ENCODE peak calls at places on chromosome 12, in eight cellular contexts. One of them, this sample, is unnamed.

GRCh38 chr12:118052324-118053070 is 8.5 kb downstream of the WSB2 start:
- DNase-seq in MCF 10A: peak
- DNase-seq in progenitor cell of endocrine pancreas: no peak
- DNase-seq in GM13976: no peak
- DNase-seq in astrocyte of the spinal cord: peak
- DNase-seq in ovary: peak
- DNase-seq in left lung: no peak
- DNase-seq in HCT116: peak
- DNase-seq in this sample: no peak

GRCh38 chr12:88793091-88793490 is 212.8 kb upstream of the KITLG start:
- DNase-seq in MCF 10A: no peak
- DNase-seq in progenitor cell of endocrine pancreas: no peak
- DNase-seq in GM13976: no peak
- DNase-seq in astrocyte of the spinal cord: peak
- DNase-seq in ovary: no peak
- DNase-seq in left lung: no peak
- DNase-seq in HCT116: no peak
- DNase-seq in this sample: no peak

GRCh38 chr12:94872007-94872653 is 131.4 kb downstream of the NDUFA12 start:
- DNase-seq in MCF 10A: no peak
- DNase-seq in progenitor cell of endocrine pancreas: no peak
- DNase-seq in GM13976: no peak
- DNase-seq in astrocyte of the spinal cord: no peak
- DNase-seq in ovary: no peak
- DNase-seq in left lung: no peak
- DNase-seq in HCT116: no peak
- DNase-seq in this sample: no peak

GRCh38 chr12:101110856-101111255 is 99.2 kb downstream of the SLC5A8 start:
- DNase-seq in MCF 10A: no peak
- DNase-seq in progenitor cell of endocrine pancreas: no peak
- DNase-seq in GM13976: no peak
- DNase-seq in astrocyte of the spinal cord: no peak
- DNase-seq in ovary: no peak
- DNase-seq in left lung: no peak
- DNase-seq in HCT116: no peak
- DNase-seq in this sample: no peak

GRCh38 chr12:19739195-19739776 is 300.0 kb downstream of the AEBP2 start:
- DNase-seq in MCF 10A: peak
- DNase-seq in progenitor cell of endocrine pancreas: peak
- DNase-seq in GM13976: peak
- DNase-seq in astrocyte of the spinal cord: peak
- DNase-seq in ovary: no peak
- DNase-seq in left lung: no peak
- DNase-seq in HCT116: peak
- DNase-seq in this sample: no peak

GRCh38 chr12:56518570-56518969 is 3.0 kb upstream of the RBMS2 start:
- DNase-seq in MCF 10A: peak
- DNase-seq in progenitor cell of endocrine pancreas: no peak
- DNase-seq in GM13976: no peak
- DNase-seq in astrocyte of the spinal cord: peak
- DNase-seq in ovary: no peak
- DNase-seq in left lung: no peak
- DNase-seq in HCT116: no peak
- DNase-seq in this sample: no peak

GRCh38 chr12:94636462-94637085 is 13.8 kb downstream of the TMCC3 start:
- DNase-seq in MCF 10A: peak
- DNase-seq in progenitor cell of endocrine pancreas: no peak
- DNase-seq in GM13976: no peak
- DNase-seq in astrocyte of the spinal cord: no peak
- DNase-seq in ovary: no peak
- DNase-seq in left lung: no peak
- DNase-seq in HCT116: no peak
- DNase-seq in this sample: no peak

GRCh38 chr12:107519906-107520859 is 165.4 kb upstream of the PWP1 start:
- DNase-seq in MCF 10A: no peak
- DNase-seq in progenitor cell of endocrine pancreas: no peak
- DNase-seq in GM13976: no peak
- DNase-seq in astrocyte of the spinal cord: no peak
- DNase-seq in ovary: no peak
- DNase-seq in left lung: peak
- DNase-seq in HCT116: no peak
- DNase-seq in this sample: no peak

GRCh38 chr12:121812320-121812871 is 8.6 kb downstream of the SETD1B start:
- DNase-seq in MCF 10A: peak
- DNase-seq in progenitor cell of endocrine pancreas: no peak
- DNase-seq in GM13976: peak
- DNase-seq in astrocyte of the spinal cord: peak
- DNase-seq in ovary: peak
- DNase-seq in left lung: peak
- DNase-seq in HCT116: no peak
- DNase-seq in this sample: no peak

GRCh38 chr12:39145175-39145999 is 240.0 kb upstream of the CPNE8 start:
- DNase-seq in MCF 10A: peak
- DNase-seq in progenitor cell of endocrine pancreas: peak
- DNase-seq in GM13976: peak
- DNase-seq in astrocyte of the spinal cord: peak
- DNase-seq in ovary: peak
- DNase-seq in left lung: peak
- DNase-seq in HCT116: no peak
- DNase-seq in this sample: no peak

GRCh38 chr12:55814257-55814656 is 3.3 kb downstream of the SARNP start:
- DNase-seq in MCF 10A: no peak
- DNase-seq in progenitor cell of endocrine pancreas: no peak
- DNase-seq in GM13976: no peak
- DNase-seq in astrocyte of the spinal cord: no peak
- DNase-seq in ovary: no peak
- DNase-seq in left lung: no peak
- DNase-seq in HCT116: no peak
- DNase-seq in this sample: no peak

GRCh38 chr12:52755533-52755932 is 21.6 kb downstream of the KRT76 start:
- DNase-seq in MCF 10A: no peak
- DNase-seq in progenitor cell of endocrine pancreas: no peak
- DNase-seq in GM13976: no peak
- DNase-seq in astrocyte of the spinal cord: no peak
- DNase-seq in ovary: no peak
- DNase-seq in left lung: no peak
- DNase-seq in HCT116: no peak
- DNase-seq in this sample: no peak

GRCh38 chr12:98579835-98580234 is 13.7 kb upstream of the SLC25A3 start:
- DNase-seq in MCF 10A: no peak
- DNase-seq in progenitor cell of endocrine pancreas: no peak
- DNase-seq in GM13976: no peak
- DNase-seq in astrocyte of the spinal cord: no peak
- DNase-seq in ovary: no peak
- DNase-seq in left lung: no peak
- DNase-seq in HCT116: no peak
- DNase-seq in this sample: no peak

GRCh38 chr12:63351370-63351769 is 200.4 kb upstream of the AVPR1A start:
- DNase-seq in MCF 10A: no peak
- DNase-seq in progenitor cell of endocrine pancreas: no peak
- DNase-seq in GM13976: no peak
- DNase-seq in astrocyte of the spinal cord: no peak
- DNase-seq in ovary: no peak
- DNase-seq in left lung: no peak
- DNase-seq in HCT116: no peak
- DNase-seq in this sample: no peak

GRCh38 chr12:65740873-65741600 is 83.2 kb upstream of the HMGA2 start:
- DNase-seq in MCF 10A: peak
- DNase-seq in progenitor cell of endocrine pancreas: peak
- DNase-seq in GM13976: peak
- DNase-seq in astrocyte of the spinal cord: peak
- DNase-seq in ovary: peak
- DNase-seq in left lung: peak
- DNase-seq in HCT116: no peak
- DNase-seq in this sample: no peak

GRCh38 chr12:43964966-43965365 is 129.1 kb downstream of the TMEM117 start:
- DNase-seq in MCF 10A: no peak
- DNase-seq in progenitor cell of endocrine pancreas: no peak
- DNase-seq in GM13976: no peak
- DNase-seq in astrocyte of the spinal cord: peak
- DNase-seq in ovary: no peak
- DNase-seq in left lung: no peak
- DNase-seq in HCT116: no peak
- DNase-seq in this sample: no peak

DNA sequence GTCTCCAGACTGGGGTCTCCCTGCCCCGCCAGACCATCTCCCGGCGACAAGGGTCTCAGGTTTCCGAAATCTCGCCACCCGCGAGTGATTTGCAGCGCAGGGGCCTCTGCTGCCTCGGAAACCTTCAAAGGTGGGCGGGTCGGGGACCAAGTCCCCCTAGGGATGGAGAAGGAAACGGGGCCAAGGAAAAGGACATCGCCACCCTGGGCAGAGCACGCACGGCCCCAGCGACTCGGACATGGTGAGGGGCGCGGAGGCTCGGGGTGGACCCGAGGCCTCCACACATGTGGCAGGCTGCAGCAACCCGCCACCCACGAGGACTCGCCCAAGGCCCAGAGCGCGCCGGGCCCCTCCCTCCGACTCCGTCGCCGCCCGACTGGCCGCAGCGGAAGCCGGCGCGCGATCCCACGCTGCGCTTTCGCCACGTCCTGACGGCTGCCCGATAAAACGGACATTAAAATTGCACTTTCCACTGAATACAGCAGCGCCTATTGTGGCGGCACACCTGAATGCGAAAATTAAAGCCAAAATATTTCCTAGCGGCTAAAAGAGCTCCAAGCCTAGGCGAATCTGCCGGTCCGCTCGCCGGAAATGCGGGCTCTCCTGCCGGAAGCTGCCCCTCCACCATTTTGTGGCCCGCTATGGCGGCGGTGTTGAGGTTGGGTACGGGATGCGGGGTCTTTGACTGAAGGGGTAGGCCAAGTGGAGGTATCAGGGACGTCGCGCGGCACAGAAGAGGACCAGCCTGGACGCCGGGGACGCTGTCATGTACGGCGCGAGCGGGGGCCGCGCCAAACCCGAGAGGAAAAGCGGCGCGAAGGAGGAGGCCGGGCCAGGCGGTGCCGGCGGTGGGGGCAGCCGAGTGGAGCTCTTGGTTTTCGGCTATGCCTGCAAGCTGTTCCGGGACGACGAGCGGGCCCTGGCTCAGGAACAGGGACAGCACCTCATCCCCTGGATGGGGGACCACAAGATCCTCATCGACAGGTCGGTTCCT is at the start of gene SFSWAP:
- DNase-seq in MCF 10A: peak
- DNase-seq in progenitor cell of endocrine pancreas: peak
- DNase-seq in GM13976: peak
- DNase-seq in astrocyte of the spinal cord: peak
- DNase-seq in ovary: peak
- DNase-seq in left lung: peak
- DNase-seq in HCT116: peak
- DNase-seq in this sample: no peak
- TF ChIP-seq CTCF in MCF 10A: no peak
- TF ChIP-seq CTCF in progenitor cell of endocrine pancreas: no peak
- TF ChIP-seq CTCF in GM13976: no peak
- TF ChIP-seq CTCF in astrocyte of the spinal cord: no peak
- TF ChIP-seq CTCF in ovary: peak
- TF ChIP-seq CTCF in left lung: no peak
- TF ChIP-seq CTCF in HCT116: no peak
- TF ChIP-seq CTCF in this sample: peak

DNA sequence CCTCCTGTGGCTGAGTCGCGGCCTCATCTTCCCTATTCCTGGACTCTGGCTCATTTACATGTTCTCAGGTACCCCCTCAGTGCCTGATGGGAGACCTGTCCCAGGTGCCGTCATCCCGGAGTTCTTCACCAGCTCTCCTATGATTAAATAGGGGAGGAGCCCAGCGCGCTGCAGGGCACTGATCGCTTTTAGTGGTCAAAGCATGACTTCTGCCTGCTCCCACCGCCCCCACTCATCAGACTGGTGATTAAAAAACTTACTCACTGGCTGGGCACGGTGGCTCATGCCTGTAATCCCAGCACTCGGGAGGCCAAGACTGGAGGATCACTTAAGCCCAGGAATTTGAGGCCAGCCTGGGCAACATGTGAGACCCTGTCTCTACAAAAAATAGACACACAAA is 85.9 kb downstream of the FOXN4 start:
- DNase-seq in MCF 10A: no peak
- DNase-seq in progenitor cell of endocrine pancreas: no peak
- DNase-seq in GM13976: no peak
- DNase-seq in astrocyte of the spinal cord: no peak
- DNase-seq in ovary: no peak
- DNase-seq in left lung: no peak
- DNase-seq in HCT116: no peak
- DNase-seq in this sample: no peak
- TF ChIP-seq CTCF in MCF 10A: no peak
- TF ChIP-seq CTCF in progenitor cell of endocrine pancreas: no peak
- TF ChIP-seq CTCF in GM13976: no peak
- TF ChIP-seq CTCF in astrocyte of the spinal cord: no peak
- TF ChIP-seq CTCF in ovary: no peak
- TF ChIP-seq CTCF in left lung: no peak
- TF ChIP-seq CTCF in HCT116: no peak
- TF ChIP-seq CTCF in this sample: no peak

GRCh38 chr12:14417717-14418116 is 52.2 kb downstream of the ATF7IP start:
- DNase-seq in MCF 10A: peak
- DNase-seq in progenitor cell of endocrine pancreas: no peak
- DNase-seq in GM13976: no peak
- DNase-seq in astrocyte of the spinal cord: peak
- DNase-seq in ovary: no peak
- DNase-seq in left lung: peak
- DNase-seq in HCT116: no peak
- DNase-seq in this sample: no peak

GRCh38 chr12:14410841-14411569 is 45.5 kb downstream of the ATF7IP start:
- DNase-seq in MCF 10A: peak
- DNase-seq in progenitor cell of endocrine pancreas: no peak
- DNase-seq in GM13976: no peak
- DNase-seq in astrocyte of the spinal cord: no peak
- DNase-seq in ovary: no peak
- DNase-seq in left lung: no peak
- DNase-seq in HCT116: no peak
- DNase-seq in this sample: no peak

GRCh38 chr12:14418526-14418925 is 53.0 kb downstream of the ATF7IP start:
- DNase-seq in MCF 10A: no peak
- DNase-seq in progenitor cell of endocrine pancreas: no peak
- DNase-seq in GM13976: no peak
- DNase-seq in astrocyte of the spinal cord: peak
- DNase-seq in ovary: no peak
- DNase-seq in left lung: no peak
- DNase-seq in HCT116: no peak
- DNase-seq in this sample: no peak

GRCh38 chr12:14416658-14417057 is 51.2 kb downstream of the ATF7IP start:
- DNase-seq in MCF 10A: peak
- DNase-seq in progenitor cell of endocrine pancreas: no peak
- DNase-seq in GM13976: no peak
- DNase-seq in astrocyte of the spinal cord: peak
- DNase-seq in ovary: no peak
- DNase-seq in left lung: no peak
- DNase-seq in HCT116: no peak
- DNase-seq in this sample: no peak
- TF ChIP-seq CTCF in MCF 10A: peak
- TF ChIP-seq CTCF in progenitor cell of endocrine pancreas: no peak
- TF ChIP-seq CTCF in GM13976: no peak
- TF ChIP-seq CTCF in astrocyte of the spinal cord: peak
- TF ChIP-seq CTCF in ovary: no peak
- TF ChIP-seq CTCF in left lung: no peak
- TF ChIP-seq CTCF in HCT116: no peak
- TF ChIP-seq CTCF in this sample: peak

DNA sequence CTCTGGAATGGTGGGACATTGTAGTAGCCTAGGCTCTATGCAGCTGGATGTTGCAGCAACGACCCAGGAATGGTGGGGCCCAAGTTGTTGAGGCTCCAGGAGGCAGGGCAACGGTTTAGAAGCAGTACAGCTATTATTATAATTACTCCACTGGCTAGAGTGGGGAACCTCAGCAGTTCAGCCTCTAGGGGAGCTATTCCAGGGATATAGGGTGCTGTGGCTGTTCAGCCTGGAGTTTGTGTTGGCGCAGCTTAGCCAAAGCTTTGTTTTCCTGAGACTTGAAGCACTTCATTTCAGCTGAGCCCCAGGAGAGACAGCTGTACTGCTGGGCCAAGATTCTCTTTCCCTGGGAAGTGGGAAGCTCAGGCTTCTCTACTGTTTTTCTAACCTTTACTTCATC is 1023.0 kb upstream of the ATXN7L3B start:
- DNase-seq in MCF 10A: no peak
- DNase-seq in progenitor cell of endocrine pancreas: no peak
- DNase-seq in GM13976: no peak
- DNase-seq in astrocyte of the spinal cord: no peak
- DNase-seq in ovary: no peak
- DNase-seq in left lung: no peak
- DNase-seq in HCT116: peak
- DNase-seq in this sample: no peak
- TF ChIP-seq CTCF in MCF 10A: no peak
- TF ChIP-seq CTCF in progenitor cell of endocrine pancreas: peak
- TF ChIP-seq CTCF in GM13976: no peak
- TF ChIP-seq CTCF in astrocyte of the spinal cord: no peak
- TF ChIP-seq CTCF in ovary: no peak
- TF ChIP-seq CTCF in left lung: no peak
- TF ChIP-seq CTCF in HCT116: no peak
- TF ChIP-seq CTCF in this sample: peak